ENCODE peak calls at places on chromosomes 4 and X, in ten cellular contexts. C is HT1080; X is left ventricle myocardium superior; B is ELR; U is activated CD8-positive, alpha-beta memory T cell treated with anti-CD3 and anti-CD28 coated beads for 4 hours; J is GM23248; M is cardiac septum; S is RWPE1; K is T-helper 1 cell; H is AG04449. P is an unnamed sample.

GRCh38 chrX:68666580-68666979 is 19.1 kb downstream of the STARD8 start:
- DNase-seq in C (no peak), X (no peak), B (no peak), U (no peak), J (no peak), M (no peak), S (no peak), K (no peak), H (no peak), P (peak)

GRCh38 chr4:83392562-83392961 is 57.9 kb upstream of the HPSE start:
- DNase-seq in C (peak), X (no peak), B (no peak), U (no peak), J (no peak), M (no peak), S (no peak), K (no peak), H (no peak), P (no peak)

GRCh38 chr4:38495481-38495880 is 168.5 kb upstream of the KLF3 start:
- DNase-seq in C (no peak), X (no peak), B (no peak), U (no peak), J (no peak), M (no peak), S (no peak), K (no peak), H (no peak), P (no peak)

GRCh38 chr4:150746156-150746555 is 164.2 kb downstream of the MAB21L2 start:
- DNase-seq in C (peak), X (no peak), B (peak), U (no peak), J (no peak), M (no peak), S (peak), K (no peak), H (peak), P (no peak)

GRCh38 chrX:152926923-152927322 is 29.1 kb downstream of the ZNF185 start:
- DNase-seq in C (no peak), X (no peak), B (no peak), U (no peak), J (peak), M (no peak), S (no peak), K (no peak), H (no peak), P (no peak)

GRCh38 chrX:112746812-112747630 is 67.3 kb upstream of the LHFPL1 start:
- DNase-seq in C (peak), X (no peak), B (no peak), U (no peak), J (peak), M (no peak), S (no peak), K (no peak), H (no peak), P (no peak)

GRCh38 chrX:37423864-37424569 is 74.9 kb downstream of the PRRG1 start:
- DNase-seq in C (peak), X (no peak), B (peak), U (no peak), J (no peak), M (no peak), S (no peak), K (no peak), H (peak), P (no peak)

GRCh38 chr4:174005422-174005821 is 278.0 kb downstream of the FBXO8 start:
- DNase-seq in C (no peak), X (peak), B (no peak), U (no peak), J (no peak), M (no peak), S (no peak), K (no peak), H (no peak), P (no peak)

GRCh38 chrX:23900220-23900797 is 7.4 kb downstream of the APOO start:
- DNase-seq in C (peak), X (no peak), B (peak), U (no peak), J (peak), M (no peak), S (no peak), K (no peak), H (no peak), P (no peak)

GRCh38 chr4:122687450-122688121 is 44.9 kb upstream of the BBS12 start:
- DNase-seq in C (no peak), X (no peak), B (no peak), U (no peak), J (no peak), M (no peak), S (no peak), K (no peak), H (no peak), P (no peak)

GRCh38 chrX:69237228-69237627 is 72.0 kb upstream of the PJA1 start:
- DNase-seq in C (no peak), X (no peak), B (no peak), U (no peak), J (no peak), M (no peak), S (no peak), K (no peak), H (no peak), P (no peak)

P was measured in heart left ventricle.